ENCODE peak calls at places on chromosomes 13 and 19, in nine cellular contexts. One of them, this sample, is unnamed.

GRCh38 chr13:98826156-98826555 is 73.7 kb upstream of the SLC15A1 start:
- DNase-seq in SW480: no peak
- DNase-seq in WTC11: no peak
- DNase-seq in right cardiac atrium: no peak
- DNase-seq in upper lobe of left lung: no peak
- DNase-seq in smooth muscle cell of the brain vasculature: no peak
- DNase-seq in choroid plexus epithelial cell: peak
- DNase-seq in activated B cell treated with CpG ODN at 0.5 μM for 24 hours: no peak
- DNase-seq in PC-9: no peak
- DNase-seq in this sample: no peak

GRCh38 chr19:17985037-17985818 is 18.3 kb downstream of the KCNN1 start:
- DNase-seq in right cardiac atrium: no peak
- DNase-seq in SW480: no peak
- DNase-seq in smooth muscle cell of the brain vasculature: no peak
- DNase-seq in upper lobe of left lung: no peak
- DNase-seq in choroid plexus epithelial cell: no peak
- DNase-seq in PC-9: no peak
- DNase-seq in activated B cell treated with CpG ODN at 0.5 μM for 24 hours: no peak
- DNase-seq in WTC11: no peak
- DNase-seq in this sample: no peak

GRCh38 chr13:110506859-110507566 is 54.5 kb downstream of the RAB20 start:
- DNase-seq in PC-9: peak
- DNase-seq in smooth muscle cell of the brain vasculature: no peak
- DNase-seq in SW480: peak
- DNase-seq in right cardiac atrium: peak
- DNase-seq in activated B cell treated with CpG ODN at 0.5 μM for 24 hours: no peak
- DNase-seq in WTC11: no peak
- DNase-seq in upper lobe of left lung: no peak
- DNase-seq in choroid plexus epithelial cell: peak
- DNase-seq in this sample: no peak

GRCh38 chr19:27935669-27936068 is 1277.3 kb downstream of the UQCRFS1 start:
- DNase-seq in PC-9: no peak
- DNase-seq in SW480: no peak
- DNase-seq in upper lobe of left lung: no peak
- DNase-seq in right cardiac atrium: no peak
- DNase-seq in choroid plexus epithelial cell: no peak
- DNase-seq in activated B cell treated with CpG ODN at 0.5 μM for 24 hours: no peak
- DNase-seq in WTC11: no peak
- DNase-seq in smooth muscle cell of the brain vasculature: no peak
- DNase-seq in this sample: no peak

GRCh38 chr13:40193290-40194203 is 472.9 kb downstream of the FOXO1 start:
- DNase-seq in right cardiac atrium: peak
- DNase-seq in SW480: no peak
- DNase-seq in smooth muscle cell of the brain vasculature: no peak
- DNase-seq in choroid plexus epithelial cell: no peak
- DNase-seq in activated B cell treated with CpG ODN at 0.5 μM for 24 hours: no peak
- DNase-seq in WTC11: no peak
- DNase-seq in upper lobe of left lung: no peak
- DNase-seq in PC-9: no peak
- DNase-seq in this sample: no peak

GRCh38 chr13:102033719-102034446 is 368.0 kb downstream of the FGF14 start:
- DNase-seq in upper lobe of left lung: no peak
- DNase-seq in smooth muscle cell of the brain vasculature: no peak
- DNase-seq in choroid plexus epithelial cell: no peak
- DNase-seq in PC-9: no peak
- DNase-seq in right cardiac atrium: no peak
- DNase-seq in WTC11: no peak
- DNase-seq in SW480: no peak
- DNase-seq in activated B cell treated with CpG ODN at 0.5 μM for 24 hours: no peak
- DNase-seq in this sample: no peak

GRCh38 chr13:26390203-26390602 is 136.3 kb downstream of the CDK8 start:
- DNase-seq in PC-9: no peak
- DNase-seq in choroid plexus epithelial cell: no peak
- DNase-seq in WTC11: no peak
- DNase-seq in smooth muscle cell of the brain vasculature: no peak
- DNase-seq in SW480: peak
- DNase-seq in right cardiac atrium: no peak
- DNase-seq in activated B cell treated with CpG ODN at 0.5 μM for 24 hours: no peak
- DNase-seq in upper lobe of left lung: no peak
- DNase-seq in this sample: no peak

GRCh38 chr19:11798391-11799296 is at the start of gene ZNF491:
- DNase-seq in upper lobe of left lung: peak
- DNase-seq in activated B cell treated with CpG ODN at 0.5 μM for 24 hours: peak
- DNase-seq in WTC11: peak
- DNase-seq in choroid plexus epithelial cell: peak
- DNase-seq in PC-9: no peak
- DNase-seq in smooth muscle cell of the brain vasculature: peak
- DNase-seq in SW480: peak
- DNase-seq in right cardiac atrium: peak
- DNase-seq in this sample: peak

GRCh38 chr13:69199664-69200063 is 908.0 kb upstream of the ATXN8OS start:
- DNase-seq in PC-9: no peak
- DNase-seq in WTC11: no peak
- DNase-seq in SW480: no peak
- DNase-seq in upper lobe of left lung: no peak
- DNase-seq in choroid plexus epithelial cell: no peak
- DNase-seq in right cardiac atrium: no peak
- DNase-seq in smooth muscle cell of the brain vasculature: no peak
- DNase-seq in activated B cell treated with CpG ODN at 0.5 μM for 24 hours: no peak
- DNase-seq in this sample: no peak

GRCh38 chr13:105778196-105778595 is 757.3 kb downstream of the EFNB2 start:
- DNase-seq in upper lobe of left lung: no peak
- DNase-seq in SW480: no peak
- DNase-seq in choroid plexus epithelial cell: peak
- DNase-seq in smooth muscle cell of the brain vasculature: no peak
- DNase-seq in WTC11: no peak
- DNase-seq in PC-9: no peak
- DNase-seq in activated B cell treated with CpG ODN at 0.5 μM for 24 hours: no peak
- DNase-seq in right cardiac atrium: no peak
- DNase-seq in this sample: no peak

GRCh38 chr13:50955807-50956206 is 46.2 kb downstream of the RNASEH2B start:
- DNase-seq in right cardiac atrium: no peak
- DNase-seq in activated B cell treated with CpG ODN at 0.5 μM for 24 hours: no peak
- DNase-seq in choroid plexus epithelial cell: no peak
- DNase-seq in WTC11: no peak
- DNase-seq in PC-9: no peak
- DNase-seq in SW480: no peak
- DNase-seq in upper lobe of left lung: no peak
- DNase-seq in smooth muscle cell of the brain vasculature: no peak
- DNase-seq in this sample: no peak

GRCh38 chr19:29680447-29680846 is 15.2 kb downstream of the PLEKHF1 start:
- DNase-seq in PC-9: no peak
- DNase-seq in right cardiac atrium: peak
- DNase-seq in choroid plexus epithelial cell: no peak
- DNase-seq in WTC11: no peak
- DNase-seq in smooth muscle cell of the brain vasculature: no peak
- DNase-seq in SW480: no peak
- DNase-seq in upper lobe of left lung: peak
- DNase-seq in activated B cell treated with CpG ODN at 0.5 μM for 24 hours: peak
- DNase-seq in this sample: no peak

GRCh38 chr19:13026478-13026999 is 31.3 kb downstream of the NFIX start:
- DNase-seq in PC-9: no peak
- DNase-seq in SW480: peak
- DNase-seq in smooth muscle cell of the brain vasculature: no peak
- DNase-seq in activated B cell treated with CpG ODN at 0.5 μM for 24 hours: no peak
- DNase-seq in choroid plexus epithelial cell: no peak
- DNase-seq in upper lobe of left lung: no peak
- DNase-seq in right cardiac atrium: no peak
- DNase-seq in WTC11: no peak
- DNase-seq in this sample: no peak

GRCh38 chr13:113410472-113411201 is 42.7 kb downstream of the ADPRHL1 start:
- DNase-seq in right cardiac atrium: peak
- DNase-seq in SW480: peak
- DNase-seq in PC-9: peak
- DNase-seq in choroid plexus epithelial cell: peak
- DNase-seq in smooth muscle cell of the brain vasculature: peak
- DNase-seq in activated B cell treated with CpG ODN at 0.5 μM for 24 hours: no peak
- DNase-seq in upper lobe of left lung: peak
- DNase-seq in WTC11: no peak
- DNase-seq in this sample: peak

GRCh38 chr13:25300861-25301346 is 521 bp upstream of the NUP58 start:
- DNase-seq in activated B cell treated with CpG ODN at 0.5 μM for 24 hours: peak
- DNase-seq in upper lobe of left lung: peak
- DNase-seq in smooth muscle cell of the brain vasculature: no peak
- DNase-seq in SW480: no peak
- DNase-seq in right cardiac atrium: peak
- DNase-seq in WTC11: no peak
- DNase-seq in choroid plexus epithelial cell: peak
- DNase-seq in PC-9: no peak
- DNase-seq in this sample: no peak

GRCh38 chr13:28429096-28429495 is 65.8 kb downstream of the FLT1 start:
- DNase-seq in activated B cell treated with CpG ODN at 0.5 μM for 24 hours: no peak
- DNase-seq in right cardiac atrium: no peak
- DNase-seq in PC-9: no peak
- DNase-seq in choroid plexus epithelial cell: no peak
- DNase-seq in smooth muscle cell of the brain vasculature: no peak
- DNase-seq in upper lobe of left lung: no peak
- DNase-seq in SW480: no peak
- DNase-seq in WTC11: no peak
- DNase-seq in this sample: no peak

GRCh38 chr13:106466691-106467405 is 68.6 kb downstream of the EFNB2 start:
- DNase-seq in smooth muscle cell of the brain vasculature: peak
- DNase-seq in choroid plexus epithelial cell: peak
- DNase-seq in activated B cell treated with CpG ODN at 0.5 μM for 24 hours: no peak
- DNase-seq in PC-9: no peak
- DNase-seq in right cardiac atrium: no peak
- DNase-seq in upper lobe of left lung: no peak
- DNase-seq in SW480: peak
- DNase-seq in WTC11: no peak
- DNase-seq in this sample: no peak

GRCh38 chr13:37995052-37995451 is 125.5 kb upstream of the TRPC4 start:
- DNase-seq in PC-9: no peak
- DNase-seq in upper lobe of left lung: no peak
- DNase-seq in WTC11: no peak
- DNase-seq in SW480: no peak
- DNase-seq in smooth muscle cell of the brain vasculature: no peak
- DNase-seq in activated B cell treated with CpG ODN at 0.5 μM for 24 hours: no peak
- DNase-seq in choroid plexus epithelial cell: peak
- DNase-seq in right cardiac atrium: no peak
- DNase-seq in this sample: no peak

GRCh38 chr13:59914556-59914955 is 249.2 kb downstream of the DIAPH3 start:
- DNase-seq in choroid plexus epithelial cell: peak
- DNase-seq in WTC11: no peak
- DNase-seq in SW480: no peak
- DNase-seq in right cardiac atrium: no peak
- DNase-seq in PC-9: no peak
- DNase-seq in activated B cell treated with CpG ODN at 0.5 μM for 24 hours: no peak
- DNase-seq in upper lobe of left lung: no peak
- DNase-seq in smooth muscle cell of the brain vasculature: no peak
- DNase-seq in this sample: no peak

GRCh38 chr19:43316591-43317319 is 36.7 kb upstream of the CD177 start:
- DNase-seq in right cardiac atrium: no peak
- DNase-seq in choroid plexus epithelial cell: peak
- DNase-seq in smooth muscle cell of the brain vasculature: no peak
- DNase-seq in SW480: peak
- DNase-seq in upper lobe of left lung: peak
- DNase-seq in WTC11: peak
- DNase-seq in activated B cell treated with CpG ODN at 0.5 μM for 24 hours: no peak
- DNase-seq in PC-9: no peak
- DNase-seq in this sample: no peak

GRCh38 chr19:32309711-32310390 is 35.6 kb upstream of the ZNF507 start:
- DNase-seq in WTC11: no peak
- DNase-seq in smooth muscle cell of the brain vasculature: no peak
- DNase-seq in PC-9: no peak
- DNase-seq in right cardiac atrium: no peak
- DNase-seq in choroid plexus epithelial cell: no peak
- DNase-seq in SW480: no peak
- DNase-seq in activated B cell treated with CpG ODN at 0.5 μM for 24 hours: no peak
- DNase-seq in upper lobe of left lung: peak
- DNase-seq in this sample: no peak

GRCh38 chr13:113774177-113775107 is 15.4 kb downstream of the TMEM255B start:
- DNase-seq in smooth muscle cell of the brain vasculature: no peak
- DNase-seq in upper lobe of left lung: no peak
- DNase-seq in activated B cell treated with CpG ODN at 0.5 μM for 24 hours: no peak
- DNase-seq in choroid plexus epithelial cell: no peak
- DNase-seq in right cardiac atrium: no peak
- DNase-seq in WTC11: no peak
- DNase-seq in SW480: no peak
- DNase-seq in PC-9: peak
- DNase-seq in this sample: no peak

GRCh38 chr19:19275166-19275565 is 2.1 kb upstream of the TM6SF2 start:
- DNase-seq in upper lobe of left lung: peak
- DNase-seq in activated B cell treated with CpG ODN at 0.5 μM for 24 hours: no peak
- DNase-seq in right cardiac atrium: no peak
- DNase-seq in WTC11: no peak
- DNase-seq in PC-9: no peak
- DNase-seq in smooth muscle cell of the brain vasculature: no peak
- DNase-seq in SW480: no peak
- DNase-seq in choroid plexus epithelial cell: no peak
- DNase-seq in this sample: no peak

GRCh38 chr19:49672131-49672919 is 4.7 kb upstream of the PRMT1 start:
- DNase-seq in activated B cell treated with CpG ODN at 0.5 μM for 24 hours: peak
- DNase-seq in choroid plexus epithelial cell: peak
- DNase-seq in PC-9: no peak
- DNase-seq in WTC11: peak
- DNase-seq in upper lobe of left lung: peak
- DNase-seq in smooth muscle cell of the brain vasculature: no peak
- DNase-seq in right cardiac atrium: peak
- DNase-seq in SW480: peak
- DNase-seq in this sample: no peak

GRCh38 chr13:44786724-44787123 is 202.5 kb downstream of the NUFIP1 start:
- DNase-seq in choroid plexus epithelial cell: no peak
- DNase-seq in WTC11: no peak
- DNase-seq in activated B cell treated with CpG ODN at 0.5 μM for 24 hours: no peak
- DNase-seq in right cardiac atrium: no peak
- DNase-seq in upper lobe of left lung: no peak
- DNase-seq in PC-9: no peak
- DNase-seq in smooth muscle cell of the brain vasculature: no peak
- DNase-seq in SW480: no peak
- DNase-seq in this sample: no peak

GRCh38 chr13:90362718-90363117 is 984.8 kb upstream of the MIR17HG start:
- DNase-seq in SW480: no peak
- DNase-seq in PC-9: no peak
- DNase-seq in upper lobe of left lung: no peak
- DNase-seq in activated B cell treated with CpG ODN at 0.5 μM for 24 hours: no peak
- DNase-seq in right cardiac atrium: no peak
- DNase-seq in choroid plexus epithelial cell: peak
- DNase-seq in WTC11: no peak
- DNase-seq in smooth muscle cell of the brain vasculature: no peak
- DNase-seq in this sample: no peak

GRCh38 chr19:55676384-55676783 is 1.4 kb downstream of the EPN1 start:
- DNase-seq in activated B cell treated with CpG ODN at 0.5 μM for 24 hours: no peak
- DNase-seq in SW480: no peak
- DNase-seq in smooth muscle cell of the brain vasculature: no peak
- DNase-seq in choroid plexus epithelial cell: peak
- DNase-seq in right cardiac atrium: peak
- DNase-seq in PC-9: no peak
- DNase-seq in WTC11: no peak
- DNase-seq in upper lobe of left lung: no peak
- DNase-seq in this sample: no peak

GRCh38 chr13:20360041-20360491 is 127.9 kb upstream of the GJB6 start:
- DNase-seq in WTC11: no peak
- DNase-seq in right cardiac atrium: no peak
- DNase-seq in SW480: no peak
- DNase-seq in PC-9: peak
- DNase-seq in choroid plexus epithelial cell: peak
- DNase-seq in upper lobe of left lung: no peak
- DNase-seq in activated B cell treated with CpG ODN at 0.5 μM for 24 hours: no peak
- DNase-seq in smooth muscle cell of the brain vasculature: no peak
- DNase-seq in this sample: no peak

GRCh38 chr19:35549174-35549788 is 3.9 kb downstream of the TMEM147 start:
- DNase-seq in SW480: peak
- DNase-seq in WTC11: peak
- DNase-seq in smooth muscle cell of the brain vasculature: no peak
- DNase-seq in right cardiac atrium: peak
- DNase-seq in choroid plexus epithelial cell: peak
- DNase-seq in upper lobe of left lung: no peak
- DNase-seq in activated B cell treated with CpG ODN at 0.5 μM for 24 hours: peak
- DNase-seq in PC-9: peak
- DNase-seq in this sample: peak

GRCh38 chr13:113863511-113864302 is at the start of gene GAS6:
- DNase-seq in WTC11: peak
- DNase-seq in smooth muscle cell of the brain vasculature: no peak
- DNase-seq in right cardiac atrium: peak
- DNase-seq in SW480: peak
- DNase-seq in activated B cell treated with CpG ODN at 0.5 μM for 24 hours: no peak
- DNase-seq in choroid plexus epithelial cell: peak
- DNase-seq in PC-9: no peak
- DNase-seq in upper lobe of left lung: peak
- DNase-seq in this sample: no peak

GRCh38 chr19:19750131-19750841 is 17.4 kb upstream of the ZNF14 start:
- DNase-seq in choroid plexus epithelial cell: no peak
- DNase-seq in PC-9: no peak
- DNase-seq in smooth muscle cell of the brain vasculature: no peak
- DNase-seq in activated B cell treated with CpG ODN at 0.5 μM for 24 hours: no peak
- DNase-seq in upper lobe of left lung: peak
- DNase-seq in right cardiac atrium: no peak
- DNase-seq in SW480: no peak
- DNase-seq in WTC11: no peak
- DNase-seq in this sample: no peak

This sample was measured in AG09319.